ENCODE peak calls at places on chromosomes 6 and 20, in eight cellular contexts. C is adrenal gland, D is uterus, K is body of pancreas, P is IMR-90, T is GM12878, G is HepG2, U is Peyer's patch. S is an unnamed sample.

GRCh38 chr20:38863024-38863851 is 57.7 kb downstream of the PPP1R16B start:
- DNase-seq in T (peak), U (peak), P (no peak), K (no peak), G (no peak), D (no peak), C (no peak), S (peak)

GRCh38 chr20:59584278-59584925 is 19.9 kb upstream of the PHACTR3 start:
- DNase-seq in G (no peak), T (no peak), C (no peak), P (no peak), U (no peak), D (no peak), K (no peak), S (no peak)

GRCh38 chr6:140281236-140281635 is 906.8 kb upstream of the CITED2 start:
- DNase-seq in D (no peak), K (no peak), C (no peak), P (peak), T (no peak), G (no peak), U (no peak), S (no peak)

GRCh38 chr6:33727126-33727525 is 15.6 kb upstream of the UQCC2 start:
- DNase-seq in P (no peak), T (no peak), D (no peak), U (no peak), G (no peak), K (no peak), C (no peak), S (no peak)

GRCh38 chr6:109187399-109188114 is 92.2 kb downstream of the CEP57L1 start:
- DNase-seq in K (peak), G (peak), U (peak), P (peak), T (no peak), D (peak), C (peak), S (peak)

GRCh38 chr20:25078662-25079061 is 3.3 kb downstream of the VSX1 start:
- DNase-seq in D (no peak), T (no peak), P (no peak), C (no peak), K (no peak), U (peak), G (no peak), S (no peak)

GRCh38 chr6:10977231-10977968 is 66.7 kb downstream of the ELOVL2 start:
- DNase-seq in D (no peak), T (no peak), P (no peak), C (no peak), U (no peak), K (no peak), G (no peak), S (no peak)

GRCh38 chr6:159077123-159077522 is 32.3 kb upstream of the TAGAP start:
- DNase-seq in C (no peak), K (no peak), G (no peak), D (peak), T (no peak), P (no peak), U (no peak), S (no peak)

GRCh38 chr20:24256307-24256706 is 213.1 kb upstream of the SYNDIG1 start:
- DNase-seq in K (no peak), C (no peak), D (no peak), T (no peak), P (no peak), U (no peak), G (no peak), S (no peak)

GRCh38 chr6:35049885-35050284 is 91.3 kb downstream of the TCP11 start:
- DNase-seq in T (no peak), G (no peak), C (no peak), K (peak), D (no peak), U (no peak), P (peak), S (no peak)

GRCh38 chr6:52507557-52508260 is 69.2 kb downstream of the TRAM2 start:
- DNase-seq in U (no peak), P (peak), D (no peak), K (no peak), G (no peak), C (no peak), T (no peak), S (no peak)

GRCh38 chr6:13355969-13356368 is 27.6 kb upstream of the TBC1D7 start:
- DNase-seq in U (peak), K (no peak), C (no peak), D (no peak), P (peak), T (peak), G (no peak), S (no peak)

GRCh38 chr20:31869942-31870702 is at the start of the genes DUSP15 and TTLL9:
- DNase-seq in P (no peak), D (no peak), G (no peak), T (no peak), U (no peak), C (peak), K (peak), S (no peak)

GRCh38 chr6:35058827-35059522 is 82.2 kb downstream of the TCP11 start:
- DNase-seq in C (no peak), U (no peak), K (no peak), D (no peak), P (no peak), T (no peak), G (no peak), S (no peak)

GRCh38 chr6:106084973-106085686 is 1.0 kb upstream of the PRDM1 start:
- DNase-seq in C (no peak), U (no peak), G (no peak), D (no peak), K (no peak), T (no peak), P (peak), S (no peak)

GRCh38 chr20:58700823-58701222 is 8.2 kb downstream of the NPEPL1 start:
- DNase-seq in D (peak), T (no peak), K (no peak), U (no peak), G (no peak), P (no peak), C (peak), S (peak)

GRCh38 chr20:32457476-32457986 is 99.4 kb downstream of the ASXL1 start:
- DNase-seq in D (peak), T (no peak), P (peak), U (no peak), K (peak), C (peak), G (no peak), S (no peak)

GRCh38 chr6:148620579-148621298 is 126.1 kb upstream of the UST start:
- DNase-seq in D (no peak), C (no peak), K (no peak), G (no peak), U (no peak), T (peak), P (no peak), S (no peak)

GRCh38 chr20:38117635-38118034 is 47.4 kb downstream of the TGM2 start:
- DNase-seq in K (no peak), C (no peak), G (peak), T (no peak), P (peak), U (no peak), D (no peak), S (peak)

GRCh38 chr6:161437851-161438250 is 164.0 kb upstream of the AGPAT4 start:
- DNase-seq in D (no peak), G (no peak), K (no peak), P (peak), U (no peak), T (no peak), C (no peak), S (no peak)

GRCh38 chr6:147972436-147972835 is 370.2 kb upstream of the SASH1 start:
- DNase-seq in K (no peak), G (no peak), D (no peak), P (no peak), C (no peak), U (no peak), T (no peak), S (no peak)

GRCh38 chr6:44122821-44123220 is 4.4 kb downstream of the MRPL14 start:
- DNase-seq in T (peak), D (no peak), P (no peak), G (peak), U (no peak), C (no peak), K (no peak), S (no peak)

GRCh38 chr20:61445741-61446140 is 193.7 kb downstream of the CDH4 start:
- DNase-seq in T (no peak), C (no peak), K (no peak), P (no peak), D (no peak), G (no peak), U (no peak), S (no peak)

GRCh38 chr6:35474129-35474977 is 6.2 kb downstream of the RPL10A start:
- DNase-seq in D (no peak), G (no peak), P (no peak), K (no peak), U (no peak), C (no peak), T (no peak), S (no peak)

GRCh38 chr6:80608881-80609280 is 502.4 kb downstream of the BCKDHB start:
- DNase-seq in D (no peak), U (no peak), T (no peak), P (peak), K (no peak), C (no peak), G (no peak), S (no peak)

GRCh38 chr6:106360410-106360988 is at the start of gene CRYBG1:
- DNase-seq in T (no peak), P (no peak), G (peak), C (peak), K (peak), U (peak), D (peak), S (peak)

GRCh38 chr6:20574355-20574754 is 40.1 kb downstream of the CDKAL1 start:
- DNase-seq in T (no peak), P (no peak), G (no peak), K (no peak), D (no peak), C (no peak), U (no peak), S (no peak)

GRCh38 chr6:138289739-138290138 is 71.4 kb upstream of the PBOV1 start:
- DNase-seq in T (no peak), P (no peak), K (peak), C (no peak), G (peak), U (no peak), D (no peak), S (no peak)

GRCh38 chr6:64811145-64811544 is 895.9 kb downstream of the EYS start:
- DNase-seq in G (no peak), K (no peak), P (no peak), D (no peak), C (no peak), T (no peak), U (no peak), S (no peak)

GRCh38 chr6:156697224-156697623 is 80.0 kb upstream of the ARID1B start:
- DNase-seq in G (no peak), P (no peak), D (no peak), C (no peak), T (peak), K (no peak), U (peak), S (no peak)

GRCh38 chr20:33811763-33812672 is 870 bp downstream of the CHMP4B start:
- DNase-seq in T (no peak), P (peak), D (peak), C (peak), K (peak), U (peak), G (peak), S (peak)
- TF ChIP-seq POLR2A in T (no peak), P (peak), D (peak), C (peak), K (no peak), U (peak), G (peak), S (no peak)

GRCh38 chr6:14882394-14883073 is 363.3 kb upstream of the JARID2 start:
- DNase-seq in K (no peak), P (peak), D (no peak), G (no peak), U (no peak), T (no peak), C (no peak), S (no peak)

GRCh38 chr6:14880052-14880451 is 365.8 kb upstream of the JARID2 start:
- DNase-seq in D (no peak), P (no peak), U (no peak), C (no peak), K (no peak), T (no peak), G (no peak), S (no peak)

GRCh38 chr6:14881399-14881798 is 364.5 kb upstream of the JARID2 start:
- DNase-seq in D (no peak), C (no peak), P (peak), K (no peak), T (no peak), G (no peak), U (no peak), S (no peak)

GRCh38 chr6:14877758-14878157 is 368.1 kb upstream of the JARID2 start:
- DNase-seq in T (no peak), C (no peak), G (no peak), K (no peak), D (no peak), U (no peak), P (no peak), S (no peak)

GRCh38 chr6:14880717-14881116 is 365.2 kb upstream of the JARID2 start:
- DNase-seq in D (no peak), G (no peak), C (no peak), T (no peak), U (no peak), P (no peak), K (no peak), S (no peak)
- H3K4me3 ChIP-seq in D (no peak), G (no peak), C (no peak), T (no peak), U (no peak), P (no peak), K (no peak), S (no peak)

GRCh38 chr6:160104821-160105517 is 16.6 kb upstream of the SLC22A1 start:
- DNase-seq in D (no peak), K (no peak), C (no peak), P (no peak), T (no peak), G (no peak), U (no peak), S (no peak)
- TF ChIP-seq CTCF in D (no peak), K (no peak), C (no peak), P (no peak), T (no peak), G (no peak), U (no peak), S (no peak)

DNA sequence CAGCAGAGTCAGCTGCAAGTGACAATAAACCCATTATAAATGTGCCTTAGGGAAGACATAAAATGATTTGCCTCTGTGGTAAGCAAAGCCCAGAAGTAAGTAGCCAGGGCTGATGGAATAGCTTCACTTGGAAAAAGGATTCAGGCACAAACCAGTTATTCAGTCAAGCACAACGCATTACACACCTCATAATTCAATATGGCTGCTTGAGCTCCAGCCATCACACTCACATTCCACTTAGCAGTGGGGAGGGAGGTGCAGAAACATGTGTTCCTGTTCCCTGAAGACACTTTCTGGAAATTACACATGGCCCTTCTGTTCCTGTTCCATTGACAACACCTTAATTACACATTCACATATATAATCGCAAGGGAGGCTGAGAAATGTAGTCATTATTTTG is 231.3 kb downstream of the PREX1 start:
- DNase-seq in T (no peak), C (no peak), K (no peak), P (no peak), D (no peak), G (no peak), U (no peak), S (no peak)
- TF ChIP-seq POLR2A in T (no peak), C (no peak), K (no peak), P (no peak), D (no peak), G (no peak), U (no peak), S (no peak)

DNA sequence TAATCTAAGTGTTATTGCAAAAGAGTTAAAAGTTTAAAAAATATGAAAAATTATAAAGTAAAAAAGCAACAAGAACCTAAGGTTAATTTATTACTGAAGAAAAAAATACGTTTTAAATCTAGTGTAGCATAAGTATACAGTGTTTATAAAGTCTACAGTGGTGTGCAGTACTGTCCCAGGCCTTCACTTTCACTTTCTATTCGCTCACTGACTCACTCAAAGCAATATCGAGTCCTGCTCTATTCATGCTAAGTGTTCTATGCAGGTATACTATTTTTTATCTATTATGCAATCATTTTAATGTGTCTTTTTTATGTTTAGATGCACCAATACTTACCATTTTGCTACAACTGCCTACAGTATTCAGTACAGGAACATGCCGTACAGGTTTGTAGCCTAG is 113.0 kb downstream of the MANEA start:
- DNase-seq in U (no peak), P (no peak), C (no peak), G (no peak), D (no peak), T (no peak), K (no peak), S (no peak)
- H3K4me3 ChIP-seq in U (no peak), P (no peak), C (no peak), G (peak), D (no peak), T (no peak), K (no peak), S (no peak)